ENCODE peak calls at places on chromosomes 6 and 20, in eight cellular contexts. H, N, W, I, S, G, B and K are unnamed samples.

GRCh38 chr6:129276986-129277385 is 394.0 kb downstream of the LAMA2 start:
- DNase-seq in H (no peak), N (no peak), W (no peak), I (no peak), S (peak), G (no peak), B (no peak), K (no peak)

GRCh38 chr20:32050851-32051556 is 1.0 kb upstream of the HCK start:
- DNase-seq in H (peak), N (no peak), W (no peak), I (peak), S (no peak), G (no peak), B (peak), K (peak)

GRCh38 chr6:85396159-85396808 is 53.6 kb upstream of the NT5E start:
- DNase-seq in H (no peak), N (no peak), W (no peak), I (no peak), S (no peak), G (no peak), B (no peak), K (no peak)

GRCh38 chr6:149026530-149026942 is 279.7 kb downstream of the UST start:
- DNase-seq in H (no peak), N (no peak), W (peak), I (peak), S (peak), G (peak), B (peak), K (no peak)

GRCh38 chr20:35273449-35274171 is 4.3 kb downstream of the MMP24OS start:
- DNase-seq in H (no peak), N (no peak), W (no peak), I (no peak), S (peak), G (no peak), B (no peak), K (no peak)

GRCh38 chr6:34696189-34696738 is 303 bp downstream of the ILRUN start:
- DNase-seq in H (no peak), N (no peak), W (no peak), I (no peak), S (peak), G (no peak), B (peak), K (peak)

GRCh38 chr6:149324428-149324827 is 6.9 kb downstream of the TAB2 start:
- DNase-seq in H (no peak), N (no peak), W (no peak), I (no peak), S (no peak), G (no peak), B (no peak), K (no peak)

GRCh38 chr6:157585274-157586087 is 204.5 kb downstream of the ZDHHC14 start:
- DNase-seq in H (no peak), N (no peak), W (no peak), I (peak), S (no peak), G (no peak), B (no peak), K (no peak)

GRCh38 chr20:47558699-47559098 is 57.0 kb downstream of the NCOA3 start:
- DNase-seq in H (no peak), N (no peak), W (no peak), I (no peak), S (no peak), G (no peak), B (no peak), K (no peak)

GRCh38 chr6:159819932-159820640 is 20.0 kb downstream of the PNLDC1 start:
- DNase-seq in H (no peak), N (peak), W (no peak), I (no peak), S (no peak), G (peak), B (peak), K (no peak)

GRCh38 chr20:19841740-19842139 is 83.7 kb downstream of the RIN2 start:
- DNase-seq in H (no peak), N (no peak), W (no peak), I (no peak), S (no peak), G (no peak), B (no peak), K (no peak)

GRCh38 chr6:14966902-14967711 is 278.8 kb upstream of the JARID2 start:
- DNase-seq in H (no peak), N (no peak), W (no peak), I (no peak), S (no peak), G (no peak), B (peak), K (no peak)

GRCh38 chr20:58212636-58213035 is 15.8 kb downstream of the ANKRD60 start:
- DNase-seq in H (no peak), N (no peak), W (no peak), I (no peak), S (no peak), G (no peak), B (no peak), K (no peak)

GRCh38 chr6:40965046-40965445 is 74.0 kb downstream of the UNC5CL start:
- DNase-seq in H (no peak), N (no peak), W (no peak), I (no peak), S (peak), G (no peak), B (no peak), K (no peak)

GRCh38 chr6:170180671-170181337 is 110.1 kb downstream of the DLL1 start:
- DNase-seq in H (no peak), N (no peak), W (no peak), I (peak), S (no peak), G (no peak), B (no peak), K (no peak)

GRCh38 chr20:19981091-19981490 is 36.1 kb upstream of the NAA20 start:
- DNase-seq in H (no peak), N (no peak), W (peak), I (no peak), S (peak), G (no peak), B (no peak), K (no peak)

GRCh38 chr6:89888871-89889270 is 5.4 kb upstream of the GJA10 start:
- DNase-seq in H (no peak), N (no peak), W (no peak), I (no peak), S (no peak), G (no peak), B (no peak), K (no peak)

GRCh38 chr6:90421656-90422055 is 125.0 kb upstream of the BACH2 start:
- DNase-seq in H (no peak), N (no peak), W (no peak), I (no peak), S (no peak), G (no peak), B (no peak), K (no peak)